ENCODE peak calls at places on chromosome 7, in five cellular contexts. T is trophoblast cell, I is IMR-90, M is H9, V is neuronal stem cell. Q is an unnamed sample.

GRCh38 chr7:106190589-106191330 is 78.6 kb upstream of the SYPL1 start:
- DNase-seq in V (no peak), M (no peak), T (no peak), I (no peak), Q (no peak)

GRCh38 chr7:30914611-30915601 is 3.3 kb downstream of the AQP1 start:
- DNase-seq in T (peak), V (no peak), M (no peak), I (peak), Q (no peak)

GRCh38 chr7:149821191-149822148 is 16.7 kb upstream of the ZNF862 start:
- DNase-seq in V (no peak), I (no peak), T (no peak), M (no peak), Q (no peak)

GRCh38 chr7:158066085-158066484 is 521.5 kb downstream of the PTPRN2 start:
- DNase-seq in T (no peak), I (no peak), V (no peak), M (no peak), Q (no peak)

GRCh38 chr7:79185605-79186004 is 267.9 kb downstream of the MAGI2 start:
- DNase-seq in V (no peak), M (no peak), I (peak), T (no peak), Q (no peak)

GRCh38 chr7:37920619-37921339 is at the start of gene EPDR1:
- DNase-seq in I (no peak), V (peak), T (peak), M (peak), Q (peak)

GRCh38 chr7:98368721-98369120 is 32.2 kb downstream of the BAIAP2L1 start:
- DNase-seq in V (no peak), M (no peak), I (peak), T (no peak), Q (no peak)

GRCh38 chr7:123372368-123372767 is 162.0 kb downstream of the IQUB start:
- DNase-seq in M (no peak), V (no peak), T (no peak), I (no peak), Q (no peak)

GRCh38 chr7:73699370-73700069 is 16.1 kb downstream of the BUD23 start:
- DNase-seq in T (no peak), I (no peak), V (no peak), M (no peak), Q (peak)

GRCh38 chr7:44289341-44290249 is 35.8 kb downstream of the CAMK2B start:
- DNase-seq in M (peak), I (no peak), V (no peak), T (no peak), Q (no peak)

GRCh38 chr7:108003591-108003935 is 602 bp upstream of the LAMB1 start:
- DNase-seq in T (no peak), M (no peak), V (no peak), I (no peak), Q (no peak)

GRCh38 chr7:20444041-20444440 is 113.3 kb downstream of the ITGB8 start:
- DNase-seq in I (peak), M (no peak), V (no peak), T (no peak), Q (no peak)

GRCh38 chr7:131933890-131934289 is 377.5 kb upstream of the PODXL start:
- DNase-seq in V (no peak), T (no peak), I (no peak), M (no peak), Q (no peak)

GRCh38 chr7:81638216-81638615 is 131.6 kb downstream of the HGF start:
- DNase-seq in V (no peak), T (no peak), I (peak), M (no peak), Q (no peak)

GRCh38 chr7:22402250-22402649 is 45.3 kb upstream of the RAPGEF5 start:
- DNase-seq in I (no peak), T (no peak), M (no peak), V (no peak), Q (no peak)

GRCh38 chr7:13414661-13415105 is 574.8 kb downstream of the ETV1 start:
- DNase-seq in I (no peak), V (no peak), M (no peak), T (no peak), Q (no peak)

GRCh38 chr7:20470726-20471125 is 140.0 kb downstream of the ITGB8 start:
- DNase-seq in I (no peak), T (no peak), M (no peak), V (no peak), Q (no peak)

GRCh38 chr7:16078076-16078952 is 343.0 kb downstream of the CRPPA start:
- DNase-seq in I (peak), T (peak), V (peak), M (no peak), Q (no peak)

GRCh38 chr7:128829391-128830166 is 627 bp upstream of the FLNC start:
- DNase-seq in M (no peak), I (peak), T (peak), V (no peak), Q (no peak)

GRCh38 chr7:96998765-96999164 is 6.6 kb upstream of the DLX6 start:
- DNase-seq in I (no peak), M (peak), V (peak), T (peak), Q (peak)

GRCh38 chr7:101728128-101728527 is 89.3 kb upstream of the CUX1 start:
- DNase-seq in I (no peak), T (no peak), V (no peak), M (no peak), Q (no peak)

GRCh38 chr7:41994746-41995110 is 242.3 kb downstream of the GLI3 start:
- DNase-seq in M (no peak), I (no peak), T (no peak), V (no peak), Q (no peak)

GRCh38 chr7:82166666-82167065 is 276.9 kb downstream of the CACNA2D1 start:
- DNase-seq in I (no peak), T (no peak), V (no peak), M (no peak), Q (no peak)

GRCh38 chr7:78576196-78576595 is 777.6 kb downstream of the PHTF2 start:
- DNase-seq in V (no peak), M (no peak), T (peak), I (peak), Q (no peak)

GRCh38 chr7:153193144-153193595 is 433.6 kb downstream of the ACTR3B start:
- DNase-seq in I (no peak), V (peak), T (peak), M (peak), Q (peak)

GRCh38 chr7:95686109-95686508 is 86.2 kb upstream of the DYNC1I1 start:
- DNase-seq in M (peak), V (peak), I (peak), T (peak), Q (no peak)

GRCh38 chr7:10802526-10802925 is 171.1 kb upstream of the PHF14 start:
- DNase-seq in M (no peak), T (no peak), V (no peak), I (peak), Q (no peak)

GRCh38 chr7:95579318-95579717 is 17.0 kb downstream of the PDK4 start:
- DNase-seq in T (no peak), I (no peak), M (no peak), V (no peak), Q (no peak)

GRCh38 chr7:20395094-20395493 is 64.4 kb downstream of the ITGB8 start:
- DNase-seq in I (peak), M (no peak), V (no peak), T (peak), Q (no peak)

GRCh38 chr7:23713285-23714235 is 3.5 kb downstream of the STK31 start:
- DNase-seq in T (peak), M (no peak), V (no peak), I (peak), Q (no peak)

GRCh38 chr7:128831994-128832879 is 2.0 kb downstream of the FLNC start:
- DNase-seq in T (no peak), M (peak), I (peak), V (peak), Q (peak)

GRCh38 chr7:51471199-51472016 is 154.8 kb upstream of the COBL start:
- DNase-seq in T (no peak), V (peak), M (peak), I (no peak), Q (no peak)

GRCh38 chr7:142746268-142746667 is 3.0 kb upstream of the PRSS1 start:
- DNase-seq in M (no peak), T (no peak), I (no peak), V (no peak), Q (no peak)

GRCh38 chr7:92634924-92635519 is 44.8 kb upstream of the FAM133B start:
- DNase-seq in M (no peak), T (peak), V (no peak), I (peak), Q (no peak)

GRCh38 chr7:151349507-151349853 is 7.9 kb downstream of the NUB1 start:
- DNase-seq in T (no peak), V (no peak), M (no peak), I (no peak), Q (no peak)

GRCh38 chr7:98470131-98470985 is 69.5 kb upstream of the BAIAP2L1 start:
- DNase-seq in T (peak), V (peak), M (peak), I (no peak), Q (peak)

GRCh38 chr7:142158741-142159496 is 47.4 kb downstream of the MGAM2 start:
- DNase-seq in V (no peak), T (no peak), I (no peak), M (no peak), Q (no peak)

GRCh38 chr7:155354371-155355048 is 56.8 kb downstream of the INSIG1 start:
- DNase-seq in T (no peak), V (no peak), I (no peak), M (no peak), Q (no peak)
- H3K23ac ChIP-seq in T (no peak), V (peak), I (no peak), M (no peak), Q (no peak)

GRCh38 chr7:139109983-139110411 is 477 bp upstream of the ZC3HAV1 start:
- DNase-seq in M (no peak), T (no peak), V (no peak), I (no peak), Q (peak)
- H3K23ac ChIP-seq in M (no peak), T (no peak), V (no peak), I (peak), Q (no peak)

GRCh38 chr7:2517004-2517403 is 2.6 kb upstream of the LFNG start:
- DNase-seq in T (no peak), V (no peak), M (no peak), I (peak), Q (no peak)

GRCh38 chr7:2518737-2519118 is 846 bp upstream of the LFNG start:
- DNase-seq in T (no peak), M (no peak), V (no peak), I (no peak), Q (no peak)

GRCh38 chr7:2519119-2519930 is at the start of gene LFNG:
- DNase-seq in I (peak), M (peak), T (peak), V (peak), Q (no peak)

GRCh38 chr7:2517678-2518077 is 1.9 kb upstream of the LFNG start:
- DNase-seq in T (no peak), I (peak), M (no peak), V (no peak), Q (no peak)

GRCh38 chr7:2518101-2518500 is 1.5 kb upstream of the LFNG start:
- DNase-seq in T (no peak), M (no peak), V (no peak), I (no peak), Q (no peak)
- H3K23ac ChIP-seq in T (no peak), M (no peak), V (peak), I (peak), Q (no peak)

GRCh38 chr7:100694196-100694745 is at the start of gene GIGYF1:
- DNase-seq in I (peak), T (peak), V (no peak), M (peak), Q (peak)
- H3K23ac ChIP-seq in I (peak), T (peak), V (no peak), M (no peak), Q (no peak)

DNA sequence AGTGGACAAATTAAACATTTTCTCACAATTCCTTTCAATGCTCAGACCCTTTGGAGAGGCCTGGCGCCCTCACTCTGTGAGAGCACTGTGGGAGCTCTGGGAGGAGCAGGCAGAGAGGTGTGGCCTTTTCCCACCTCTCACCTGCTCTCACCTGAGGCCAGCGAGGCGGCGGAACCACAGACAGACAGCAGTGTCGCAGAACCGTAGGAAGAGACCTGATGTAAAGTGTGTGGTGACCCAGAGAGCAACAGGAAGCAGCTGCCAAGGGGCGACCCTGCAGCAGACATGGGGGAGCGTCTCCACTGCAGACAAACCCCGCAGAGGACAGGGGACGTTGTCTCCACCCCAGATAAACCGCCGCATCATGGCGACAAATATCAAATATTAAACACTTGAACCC is 15.6 kb upstream of the PARP12 start:
- DNase-seq in T (no peak), V (no peak), M (peak), I (no peak), Q (no peak)
- H3K23ac ChIP-seq in T (no peak), V (no peak), M (no peak), I (no peak), Q (no peak)

GRCh38 chr7:7642081-7642480 is 1.5 kb downstream of the UMAD1 start:
- DNase-seq in M (no peak), I (no peak), V (no peak), T (no peak), Q (no peak)

GRCh38 chr7:7641129-7641663 is 644 bp downstream of the UMAD1 start:
- DNase-seq in M (peak), V (peak), I (peak), T (no peak), Q (no peak)

GRCh38 chr7:7639421-7639820 is 1.1 kb upstream of the UMAD1 start:
- DNase-seq in M (no peak), V (no peak), T (no peak), I (no peak), Q (no peak)

GRCh38 chr7:7639847-7640220 is 718 bp upstream of the UMAD1 start:
- DNase-seq in M (no peak), T (peak), I (peak), V (no peak), Q (no peak)

GRCh38 chr7:7640221-7641128 is at the start of gene UMAD1:
- DNase-seq in I (peak), V (peak), T (peak), M (peak), Q (peak)
- H3K23ac ChIP-seq in I (peak), V (peak), T (no peak), M (no peak), Q (no peak)

DNA sequence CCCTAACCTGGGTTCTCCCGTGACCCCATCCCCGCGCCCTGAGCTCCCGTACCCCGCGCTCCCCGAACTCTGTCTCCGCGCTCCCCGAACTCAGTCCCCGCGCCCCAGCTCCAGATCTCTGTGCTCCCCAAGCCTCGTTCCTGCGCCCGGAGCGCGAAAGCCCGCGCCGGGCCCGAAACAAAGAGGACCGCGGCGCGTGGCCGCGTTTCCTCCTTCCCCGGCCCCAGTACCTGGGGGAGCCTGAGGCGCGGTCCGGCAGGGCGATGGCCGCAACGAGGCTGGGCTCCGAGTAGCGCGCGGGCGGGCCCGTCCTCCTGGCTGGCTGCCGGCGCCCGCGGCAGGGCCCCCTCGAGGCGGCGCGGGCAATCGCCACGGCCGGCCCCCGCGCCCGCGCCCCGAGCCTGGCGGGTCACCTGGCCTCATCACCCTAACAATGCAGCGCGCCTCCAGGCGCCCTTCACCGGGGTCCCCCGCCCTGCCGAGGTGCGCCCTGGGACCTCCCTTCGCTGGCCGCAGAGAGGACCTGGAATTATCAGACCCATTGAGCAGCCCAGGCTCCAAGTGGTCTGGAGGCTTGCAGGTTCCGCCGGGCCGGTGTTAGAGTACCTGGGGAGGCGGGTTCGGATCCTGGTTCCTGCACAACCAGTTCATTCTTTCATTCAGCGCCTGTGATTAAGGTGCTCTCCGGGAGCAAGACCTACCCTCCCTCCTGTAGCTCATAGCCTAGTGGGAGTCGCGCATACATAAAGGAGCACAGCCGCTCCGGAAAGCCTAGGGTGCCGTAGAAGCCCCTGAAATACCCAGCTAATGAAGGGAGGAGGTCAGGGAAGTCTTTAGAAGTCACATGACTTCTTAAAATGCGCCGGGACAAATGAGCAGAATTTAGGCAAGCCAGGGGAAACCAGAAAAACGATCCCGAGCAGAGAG is at the start of gene TNS3:
- DNase-seq in T (peak), M (peak), I (peak), V (no peak), Q (peak)
- H3K23ac ChIP-seq in T (no peak), M (no peak), I (peak), V (peak), Q (no peak)

GRCh38 chr7:28855538-28856217 is 102.5 kb downstream of the TRIL start:
- DNase-seq in V (no peak), M (no peak), T (peak), I (peak), Q (no peak)
- H3K23ac ChIP-seq in V (no peak), M (no peak), T (no peak), I (peak), Q (no peak)